ENCODE peak calls at places on chromosomes 3 and 15, in four cellular contexts. W is spleen, I is stomach, A is left lung. Y is an unnamed sample.

GRCh38 chr15:57138260-57138895 is 219.9 kb downstream of the TCF12 start:
- DNase-seq in W (no peak), I (peak; percentile 31), A (no peak), Y (no peak)

GRCh38 chr3:161474139-161474538 is 22.5 kb upstream of the OTOL1 start:
- DNase-seq in W (no peak), I (no peak), A (no peak), Y (no peak)

GRCh38 chr3:73614385-73614784 is 10.4 kb downstream of the PDZRN3 start:
- DNase-seq in W (no peak), I (no peak), A (no peak), Y (no peak)

GRCh38 chr15:41862515-41863116 is 24.0 kb downstream of the PLA2G4B start:
- DNase-seq in W (no peak), I (peak; percentile 91), A (peak; percentile 52), Y (no peak)

GRCh38 chr15:66682865-66683264 is 19.2 kb upstream of the SMAD6 start:
- DNase-seq in W (no peak), I (no peak), A (no peak), Y (no peak)

GRCh38 chr3:152333928-152334327 is 65.2 kb downstream of the MBNL1 start:
- DNase-seq in W (no peak), I (no peak), A (no peak), Y (no peak)

GRCh38 chr15:44537728-44538240 is 837 bp downstream of the EIF3J start:
- DNase-seq in W (no peak), I (no peak), A (no peak), Y (no peak)

GRCh38 chr3:195441476-195441970 is 1.3 kb downstream of the ACAP2 start:
- DNase-seq in W (no peak), I (no peak), A (no peak), Y (no peak)

GRCh38 chr15:34049096-34049495 is 10.1 kb upstream of the AVEN start:
- DNase-seq in W (no peak), I (no peak), A (no peak), Y (no peak)

GRCh38 chr3:56894912-56895431 is 93.2 kb upstream of the ARHGEF3 start:
- DNase-seq in W (no peak), I (no peak), A (no peak), Y (no peak)

GRCh38 chr3:134057006-134057832 is 27.5 kb upstream of the SLCO2A1 start:
- DNase-seq in W (peak; percentile 66), I (peak; percentile 14), A (no peak), Y (no peak)

GRCh38 chr3:190384241-190384863 is 3.6 kb upstream of the CLDN16 start:
- DNase-seq in W (no peak), I (peak; percentile 49), A (peak; percentile 48), Y (no peak)

GRCh38 chr3:7682822-7683229 is 818.8 kb upstream of the LMCD1 start:
- DNase-seq in W (no peak), I (no peak), A (peak; percentile 72), Y (no peak)

GRCh38 chr3:105629725-105630124 is 239.1 kb downstream of the CBLB start:
- DNase-seq in W (no peak), I (no peak), A (no peak), Y (no peak)

GRCh38 chr3:128399221-128399915 is 67.3 kb downstream of the DNAJB8 start:
- DNase-seq in W (no peak), I (no peak), A (no peak), Y (no peak)

GRCh38 chr3:127951276-127951675 is 36.2 kb downstream of the KBTBD12 start:
- DNase-seq in W (no peak), I (no peak), A (no peak), Y (no peak)

GRCh38 chr15:29774900-29775299 is 47.4 kb downstream of the TJP1 start:
- DNase-seq in W (no peak), I (no peak), A (no peak), Y (no peak)

GRCh38 chr3:10196389-10197052 is 31.8 kb downstream of the IRAK2 start:
- DNase-seq in W (no peak), I (no peak), A (no peak), Y (no peak)

GRCh38 chr3:16200411-16200810 is 25.9 kb downstream of the GALNT15 start:
- DNase-seq in W (no peak), I (no peak), A (no peak), Y (no peak)

GRCh38 chr3:188659444-188660100 is 505.6 kb downstream of the LPP start:
- DNase-seq in W (no peak), I (no peak), A (no peak), Y (no peak)

GRCh38 chr15:94910166-94910565 is 678.8 kb downstream of the MCTP2 start:
- DNase-seq in W (no peak), I (no peak), A (no peak), Y (no peak)

GRCh38 chr3:100696161-100696560 is 13.1 kb upstream of the TFG start:
- DNase-seq in W (no peak), I (no peak), A (no peak), Y (no peak)

GRCh38 chr15:70815604-70816003 is 38.4 kb downstream of the LARP6 start:
- DNase-seq in W (no peak), I (no peak), A (no peak), Y (no peak)

GRCh38 chr15:59349715-59350420 is 22.8 kb downstream of the MYO1E start:
- DNase-seq in W (no peak), I (no peak), A (peak; percentile 48), Y (no peak)

GRCh38 chr15:45431502-45431901 is 53.2 kb upstream of the GATM start:
- DNase-seq in W (no peak), I (no peak), A (no peak), Y (no peak)

GRCh38 chr3:10392244-10392643 is 71.3 kb upstream of the SEC13 start:
- DNase-seq in W (peak; percentile 41), I (no peak), A (no peak), Y (no peak)

GRCh38 chr3:52147804-52148203 is 6.4 kb downstream of the POC1A start:
- DNase-seq in W (peak; percentile 23), I (no peak), A (no peak), Y (no peak)

GRCh38 chr3:124858275-124858674 is 28.9 kb downstream of the ITGB5 start:
- DNase-seq in W (no peak), I (no peak), A (no peak), Y (no peak)

GRCh38 chr3:73493543-73494314 is 131.0 kb downstream of the PDZRN3 start:
- DNase-seq in W (no peak), I (no peak), A (no peak), Y (no peak)

GRCh38 chr3:52047295-52047960 is 8.9 kb downstream of the DUSP7 start:
- DNase-seq in W (no peak), I (peak; percentile 80), A (peak; percentile 57), Y (no peak)

GRCh38 chr3:62604301-62604700 is 231.0 kb upstream of the FEZF2 start:
- DNase-seq in W (no peak), I (no peak), A (no peak), Y (no peak)

GRCh38 chr3:38168988-38169363 is 3.6 kb downstream of the OXSR1 start:
- DNase-seq in W (no peak), I (no peak), A (no peak), Y (no peak)

GRCh38 chr3:143436231-143436930 is 316.8 kb downstream of the CHST2 start:
- DNase-seq in W (no peak), I (no peak), A (no peak), Y (no peak)

GRCh38 chr3:141740349-141740748 is 2.3 kb downstream of the RNF7 start:
- DNase-seq in W (no peak), I (no peak), A (no peak), Y (no peak)

GRCh38 chr15:77160562-77161481 is 89.9 kb upstream of the TSPAN3 start:
- DNase-seq in W (no peak), I (peak; percentile 39), A (no peak), Y (no peak)

GRCh38 chr3:132253262-132253878 is 63.8 kb upstream of the ACP3 start:
- DNase-seq in W (no peak), I (no peak), A (no peak), Y (no peak)

GRCh38 chr15:62069551-62069950 is 2.8 kb downstream of the C2CD4A start:
- DNase-seq in W (no peak), I (no peak), A (no peak), Y (no peak)

GRCh38 chr15:62067448-62068044 is 769 bp downstream of the C2CD4A start:
- DNase-seq in W (peak; percentile 82), I (peak; percentile 37), A (peak; percentile 34), Y (no peak)

GRCh38 chr15:62068071-62068786 is 1.5 kb downstream of the C2CD4A start:
- DNase-seq in W (peak; percentile 89), I (peak; percentile 58), A (peak; percentile 60), Y (no peak)

GRCh38 chr15:62066663-62067447 is at the start of gene C2CD4A:
- DNase-seq in W (peak; percentile 89), I (peak; percentile 90), A (peak; percentile 84), Y (peak; percentile 87)

DNA sequence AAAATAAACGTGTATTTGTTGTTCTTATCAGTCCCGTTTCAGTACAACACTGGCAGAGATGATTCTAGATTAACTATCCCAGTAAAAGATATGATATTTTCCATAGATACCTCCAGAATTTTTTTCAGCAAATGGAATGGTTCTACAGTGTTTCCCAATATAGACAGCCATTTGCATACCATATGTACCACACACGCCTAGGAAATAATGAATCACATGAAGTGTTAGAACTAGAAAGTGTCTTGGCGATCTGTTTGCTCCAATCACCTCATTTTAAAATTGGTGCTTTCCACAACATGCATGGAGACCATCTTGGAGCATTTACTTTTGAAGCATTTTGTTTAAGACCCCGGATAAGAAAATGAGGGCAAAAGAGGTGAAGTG is 2.0 kb downstream of the C2CD4A start:
- DNase-seq in W (no peak), I (no peak), A (no peak), Y (no peak)
- TF ChIP-seq CTCF in W (no peak), I (no peak), A (no peak), Y (no peak)

GRCh38 chr3:76349715-76350480 is 564.5 kb upstream of the ZNF717 start:
- DNase-seq in W (no peak), I (no peak), A (no peak), Y (no peak)
- TF ChIP-seq CTCF in W (no peak), I (no peak), A (no peak), Y (no peak)

GRCh38 chr15:73246898-73247297 is 121.9 kb downstream of the HCN4 start:
- DNase-seq in W (no peak), I (no peak), A (no peak), Y (no peak)

GRCh38 chr15:73240864-73241499 is 127.8 kb downstream of the HCN4 start:
- DNase-seq in W (no peak), I (peak; percentile 77), A (no peak), Y (no peak)

GRCh38 chr15:73246411-73246810 is 122.3 kb downstream of the HCN4 start:
- DNase-seq in W (no peak), I (no peak), A (no peak), Y (no peak)

GRCh38 chr15:73239564-73240208 is 129.1 kb downstream of the HCN4 start:
- DNase-seq in W (no peak), I (no peak), A (no peak), Y (no peak)

GRCh38 chr15:73244333-73244732 is 124.4 kb downstream of the HCN4 start:
- DNase-seq in W (no peak), I (no peak), A (no peak), Y (no peak)
- TF ChIP-seq CTCF in W (no peak), I (no peak), A (no peak), Y (peak; percentile 16)

DNA sequence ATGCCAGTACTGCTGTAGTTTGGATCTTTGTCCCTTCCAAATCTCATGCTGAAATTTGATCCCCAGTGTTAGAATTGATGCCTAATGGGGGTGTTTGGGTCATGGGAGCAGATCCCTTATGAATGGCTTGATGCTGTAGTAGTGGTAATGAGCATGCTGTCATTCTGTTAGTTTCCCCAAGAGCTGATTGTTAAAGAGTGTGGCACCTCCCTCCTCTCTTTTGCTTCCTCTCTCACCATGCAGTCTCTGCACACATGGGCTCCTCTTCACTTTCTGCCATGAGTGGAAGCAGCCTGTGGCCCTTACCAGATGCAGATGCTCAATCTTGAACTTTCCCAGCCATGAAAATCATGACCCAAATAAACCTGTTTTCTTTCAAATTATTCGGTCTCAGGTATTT is 141.3 kb upstream of the DPPA4 start:
- DNase-seq in W (no peak), I (no peak), A (no peak), Y (no peak)
- TF ChIP-seq CTCF in W (no peak), I (no peak), A (no peak), Y (no peak)